ENCODE peak calls at places on chromosomes 3 and 15, in four cellular contexts. P is NCI-H345, X is midbrain, S is tibial nerve. T is an unnamed sample.

GRCh38 chr3:137110392-137110996 is 152.7 kb downstream of the IL20RB start:
- DNase-seq in P (peak; percentile 39), S (no peak), X (peak; percentile 18), T (no peak)

GRCh38 chr3:171239757-171240503 is 213.4 kb upstream of the SLC2A2 start:
- DNase-seq in X (no peak), S (no peak), P (peak; percentile 28), T (no peak)

GRCh38 chr3:49805367-49805782 is 2.3 kb downstream of the INKA1 start:
- DNase-seq in P (no peak), S (peak; percentile 79), X (peak; percentile 21), T (peak; percentile 86)

GRCh38 chr3:134004841-134005240 is 24.9 kb downstream of the SLCO2A1 start:
- DNase-seq in S (no peak), X (no peak), P (no peak), T (no peak)

GRCh38 chr3:123640311-123641083 is 55.6 kb upstream of the HACD2 start:
- DNase-seq in P (no peak), S (no peak), X (no peak), T (no peak)

GRCh38 chr3:184710870-184711365 is 946 bp downstream of the MAGEF1 start:
- DNase-seq in X (peak; percentile 47), S (no peak), P (peak; percentile 21), T (no peak)

GRCh38 chr3:138781012-138781470 is 53.7 kb downstream of the PIK3CB start:
- DNase-seq in P (no peak), X (no peak), S (no peak), T (no peak)

GRCh38 chr3:161069441-161070251 is 35.5 kb downstream of the B3GALNT1 start:
- DNase-seq in X (peak; percentile 7), S (no peak), P (no peak), T (peak; percentile 54)

GRCh38 chr15:73265536-73266153 is 103.1 kb downstream of the HCN4 start:
- DNase-seq in P (no peak), X (peak; percentile 21), S (no peak), T (no peak)

GRCh38 chr3:31096661-31097060 is 202.2 kb upstream of the GADL1 start:
- DNase-seq in P (no peak), S (no peak), X (no peak), T (no peak)

GRCh38 chr3:152176241-152176640 is 92.5 kb upstream of the MBNL1 start:
- DNase-seq in S (no peak), P (no peak), X (no peak), T (no peak)

GRCh38 chr3:115052906-115053305 is 94.2 kb downstream of the ZBTB20 start:
- DNase-seq in S (no peak), P (no peak), X (peak; percentile 9), T (no peak)

GRCh38 chr15:39657714-39658113 is 76.8 kb downstream of the THBS1 start:
- DNase-seq in X (no peak), P (no peak), S (no peak), T (no peak)

GRCh38 chr3:10398341-10398740 is 77.4 kb upstream of the SEC13 start:
- DNase-seq in P (no peak), X (no peak), S (no peak), T (no peak)

GRCh38 chr3:169311366-169311765 is 352.1 kb downstream of the MECOM start:
- DNase-seq in P (no peak), S (no peak), X (no peak), T (no peak)

GRCh38 chr15:67840747-67841634 is 1.1 kb upstream of the RNU6-1 start:
- DNase-seq in P (peak; percentile 61), X (no peak), S (no peak), T (no peak)

T was measured in AG09309.